ENCODE peak calls at places on chromosomes 12 and 14, in four cellular contexts. C, I, N and M are unnamed samples.

GRCh38 chr12:70513441-70513840 is 123.8 kb downstream of the PTPRB start:
- DNase-seq in N (no peak), C (no peak), I (no peak), M (no peak)

GRCh38 chr14:99541677-99542470 is 60.7 kb downstream of the CCNK start:
- DNase-seq in I (no peak), C (no peak), N (no peak), M (no peak)

GRCh38 chr12:3061129-3061857 is 15.9 kb upstream of the TSPAN9 start:
- DNase-seq in C (no peak), N (peak), I (no peak), M (no peak)

GRCh38 chr14:105250986-105251385 is 2.7 kb downstream of the BTBD6 start:
- DNase-seq in N (no peak), C (no peak), I (no peak), M (no peak)

GRCh38 chr12:69024413-69024812 is 91.4 kb upstream of the CPM start:
- DNase-seq in I (no peak), N (no peak), C (peak), M (no peak)

GRCh38 chr14:71444030-71444822 is 488.0 kb upstream of the RGS6 start:
- DNase-seq in I (no peak), N (no peak), C (no peak), M (no peak)

GRCh38 chr12:95484524-95484923 is 10.6 kb downstream of the METAP2 start:
- DNase-seq in N (no peak), C (no peak), I (no peak), M (no peak)

GRCh38 chr12:6141048-6141447 is 16.6 kb upstream of the VWF start:
- DNase-seq in N (peak), C (no peak), I (peak), M (no peak)

GRCh38 chr12:38159591-38160317 is 156.8 kb upstream of the ALG10B start:
- DNase-seq in I (no peak), C (no peak), N (no peak), M (no peak)
- TF ChIP-seq CTCF in I (no peak), C (no peak), N (no peak), M (no peak)

GRCh38 chr14:93648440-93649168 is 139.7 kb downstream of the PRIMA1 start:
- DNase-seq in N (peak), I (peak), C (peak), M (no peak)
- TF ChIP-seq CTCF in N (peak), I (peak), C (no peak), M (peak)

DNA sequence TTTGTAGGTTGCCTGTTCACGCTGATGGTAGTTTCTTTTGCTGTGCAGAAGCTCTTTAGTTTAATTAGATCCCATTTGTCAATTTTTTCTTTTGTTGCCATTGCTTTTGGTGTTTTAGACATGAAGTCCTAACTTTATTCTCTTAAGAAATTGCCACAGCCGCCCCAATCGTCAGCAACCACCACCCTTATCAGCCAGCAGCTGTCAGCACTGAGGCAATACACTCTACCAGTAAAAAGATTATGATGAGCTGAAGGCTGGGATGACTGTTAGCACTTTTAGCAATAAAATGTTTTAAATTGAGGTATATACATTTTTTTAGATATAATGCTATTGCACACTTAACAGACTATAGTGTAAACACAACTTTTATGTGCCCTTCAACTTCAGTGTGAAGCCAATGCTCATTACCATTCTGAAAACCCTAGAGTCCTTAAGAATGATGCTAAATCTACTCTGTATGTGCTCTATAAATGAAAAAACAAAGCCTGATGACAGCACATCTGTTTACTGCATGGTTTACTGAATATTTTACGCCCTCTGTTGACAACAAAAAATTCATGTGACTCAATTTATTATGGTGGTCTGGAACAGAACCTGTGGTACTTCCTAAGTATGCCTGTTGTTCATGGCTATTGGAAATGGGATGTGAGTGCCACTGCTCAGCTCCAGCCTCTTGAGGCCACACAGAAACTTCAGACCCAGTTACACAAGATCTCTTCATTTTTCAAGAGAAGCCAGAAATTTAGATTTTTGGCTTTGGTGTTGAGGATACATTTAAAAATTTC is 197.4 kb downstream of the DUSP6 start:
- DNase-seq in I (no peak), C (no peak), N (no peak), M (no peak)
- TF ChIP-seq CTCF in I (no peak), C (no peak), N (peak), M (no peak)

DNA sequence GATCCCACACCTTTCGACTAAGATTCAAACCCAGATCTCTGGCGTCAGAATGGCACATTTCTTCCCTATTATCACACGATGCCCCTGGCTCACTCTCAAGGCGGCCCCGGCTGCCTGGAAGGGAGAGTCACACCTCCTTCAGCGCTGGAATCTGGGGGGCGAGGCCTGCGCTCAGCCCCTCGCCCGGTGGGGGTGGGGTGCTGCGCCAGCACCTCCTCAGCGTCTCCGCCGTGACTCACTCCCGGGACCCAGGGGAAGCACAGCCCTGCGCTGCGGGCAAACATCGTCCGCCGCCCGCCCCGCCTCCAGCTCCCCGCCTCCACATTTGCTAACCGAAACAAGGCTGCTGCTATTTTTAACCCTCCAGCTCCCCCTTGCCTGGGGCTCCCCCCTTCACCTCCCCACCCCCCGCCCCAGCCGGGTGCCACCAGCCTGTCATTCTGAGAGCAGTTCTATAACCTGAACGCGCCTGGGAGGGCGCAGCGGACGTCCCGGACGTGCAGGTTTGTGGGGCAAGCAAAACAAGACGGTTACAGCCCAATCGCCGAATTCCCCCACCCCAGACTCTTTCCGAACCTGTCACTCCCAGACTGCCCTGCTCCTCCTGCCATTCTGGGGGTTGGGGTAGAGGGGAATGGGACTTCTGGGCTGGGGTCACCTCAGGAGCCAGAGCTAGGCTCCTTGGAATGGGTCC is 6.8 kb downstream of the HDAC7 start:
- DNase-seq in C (peak), I (peak), N (peak), M (peak)
- TF ChIP-seq CTCF in C (no peak), I (peak), N (no peak), M (no peak)

DNA sequence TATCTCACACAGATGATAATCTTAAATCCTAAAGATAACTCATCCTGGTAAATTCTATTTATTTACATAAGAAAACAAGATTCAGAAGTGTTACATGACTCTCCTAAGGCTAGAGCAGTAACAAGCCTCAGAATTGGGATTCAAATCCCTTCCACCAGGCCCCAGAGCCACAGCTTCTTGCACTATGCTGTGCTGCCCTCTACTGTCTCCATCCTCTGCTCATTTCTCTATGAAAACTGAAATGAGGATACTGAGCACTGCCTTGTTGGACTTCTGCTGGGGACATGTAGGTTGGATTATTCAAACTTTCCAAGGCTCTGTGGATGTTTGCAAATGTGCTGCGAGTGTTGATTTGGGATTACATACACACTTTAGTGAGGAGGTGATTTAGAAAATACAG is 23.5 kb upstream of the C12orf50 start:
- DNase-seq in N (peak), I (peak), C (peak), M (no peak)
- TF ChIP-seq CTCF in N (peak), I (peak), C (peak), M (peak)

DNA sequence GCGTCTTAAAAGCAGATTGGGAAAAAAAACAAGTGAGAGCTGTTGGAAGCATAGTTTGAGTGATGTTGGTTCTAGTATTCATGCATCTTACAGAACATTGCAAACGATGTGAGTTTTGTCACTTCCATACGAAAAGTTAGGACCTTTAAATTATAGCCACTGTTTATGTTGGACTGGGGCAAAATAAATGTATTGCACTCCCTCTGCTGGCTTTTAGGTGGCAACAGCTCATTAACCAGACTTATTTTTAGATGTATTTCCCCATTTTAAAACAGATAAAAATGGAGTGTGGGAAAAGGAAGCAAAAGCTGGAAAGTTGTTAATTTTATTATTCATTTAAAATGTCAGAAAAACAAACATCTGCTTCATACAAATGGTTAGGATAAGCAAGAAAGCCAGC is 111.9 kb downstream of the LGR5 start:
- DNase-seq in I (peak), C (no peak), N (no peak), M (no peak)
- TF ChIP-seq CTCF in I (peak), C (no peak), N (peak), M (peak)